ENCODE peak calls at places on chromosomes 16 and 17, in eight cellular contexts. B, Z, J, G, T, K, Y and M are unnamed samples.

GRCh38 chr16:69707920-69708683 is 18.3 kb downstream of the NQO1 start:
- DNase-seq in K (no peak), J (no peak), B (no peak), Y (no peak), G (no peak), Z (no peak), T (peak; percentile 13), M (no peak)

GRCh38 chr16:3131755-3132377 is 3.0 kb upstream of the ZNF213 start:
- DNase-seq in Z (peak; percentile 29), K (no peak), Y (peak; percentile 57), T (peak; percentile 90), J (peak; percentile 60), B (no peak), G (no peak), M (peak; percentile 35)

GRCh38 chr17:12402963-12403622 is 262.6 kb upstream of the MYOCD start:
- DNase-seq in G (peak; percentile 84), K (no peak), J (no peak), B (no peak), T (no peak), Y (no peak), Z (no peak), M (no peak)

GRCh38 chr16:2512920-2513404 is 790 bp upstream of the ATP6V0C start:
- DNase-seq in J (peak; percentile 64), G (no peak), K (no peak), Z (no peak), T (peak; percentile 80), B (peak; percentile 86), Y (no peak), M (no peak)

GRCh38 chr16:80107900-80108299 is 432.9 kb upstream of the DYNLRB2 start:
- DNase-seq in J (no peak), Y (no peak), Z (no peak), B (no peak), K (no peak), G (no peak), T (no peak), M (no peak)

GRCh38 chr17:79995691-79996090 is 40.0 kb downstream of the TBC1D16 start:
- DNase-seq in G (no peak), T (no peak), Z (no peak), B (no peak), K (no peak), Y (no peak), J (no peak), M (no peak)

GRCh38 chr17:265726-266125 is 84.3 kb upstream of the DOC2B start:
- DNase-seq in J (peak; percentile 87), T (no peak), Y (no peak), G (no peak), K (no peak), B (peak; percentile 50), Z (no peak), M (no peak)

GRCh38 chr17:81959362-81960129 is 1.4 kb downstream of the NOTUM start:
- DNase-seq in Y (peak; percentile 54), J (peak; percentile 90), Z (peak; percentile 84), K (peak; percentile 81), G (no peak), B (peak; percentile 95), T (peak; percentile 90), M (peak; percentile 92)

GRCh38 chr17:41338961-41339485 is 11.6 kb downstream of the KRT33A start:
- DNase-seq in B (no peak), J (no peak), K (no peak), G (no peak), T (no peak), Y (no peak), Z (peak; percentile 91), M (peak; percentile 84)

GRCh38 chr17:48497103-48497502 is 33.7 kb downstream of the HOXB1 start:
- DNase-seq in J (no peak), T (no peak), Z (no peak), G (no peak), B (no peak), Y (no peak), K (no peak), M (no peak)

GRCh38 chr17:45227631-45228120 is 6.0 kb downstream of the FMNL1 start:
- DNase-seq in G (no peak), T (no peak), K (no peak), Z (no peak), B (peak; percentile 80), J (peak; percentile 45), Y (no peak), M (no peak)

GRCh38 chr17:61040666-61041065 is 359.0 kb upstream of the TBX2 start:
- DNase-seq in B (no peak), Y (no peak), T (no peak), G (no peak), K (no peak), J (no peak), Z (no peak), M (no peak)

GRCh38 chr16:66521951-66522771 is 27.8 kb downstream of the TK2 start:
- DNase-seq in K (no peak), Z (peak; percentile 74), B (peak; percentile 93), T (peak; percentile 34), G (no peak), J (no peak), Y (peak; percentile 98), M (peak; percentile 30)

DNA sequence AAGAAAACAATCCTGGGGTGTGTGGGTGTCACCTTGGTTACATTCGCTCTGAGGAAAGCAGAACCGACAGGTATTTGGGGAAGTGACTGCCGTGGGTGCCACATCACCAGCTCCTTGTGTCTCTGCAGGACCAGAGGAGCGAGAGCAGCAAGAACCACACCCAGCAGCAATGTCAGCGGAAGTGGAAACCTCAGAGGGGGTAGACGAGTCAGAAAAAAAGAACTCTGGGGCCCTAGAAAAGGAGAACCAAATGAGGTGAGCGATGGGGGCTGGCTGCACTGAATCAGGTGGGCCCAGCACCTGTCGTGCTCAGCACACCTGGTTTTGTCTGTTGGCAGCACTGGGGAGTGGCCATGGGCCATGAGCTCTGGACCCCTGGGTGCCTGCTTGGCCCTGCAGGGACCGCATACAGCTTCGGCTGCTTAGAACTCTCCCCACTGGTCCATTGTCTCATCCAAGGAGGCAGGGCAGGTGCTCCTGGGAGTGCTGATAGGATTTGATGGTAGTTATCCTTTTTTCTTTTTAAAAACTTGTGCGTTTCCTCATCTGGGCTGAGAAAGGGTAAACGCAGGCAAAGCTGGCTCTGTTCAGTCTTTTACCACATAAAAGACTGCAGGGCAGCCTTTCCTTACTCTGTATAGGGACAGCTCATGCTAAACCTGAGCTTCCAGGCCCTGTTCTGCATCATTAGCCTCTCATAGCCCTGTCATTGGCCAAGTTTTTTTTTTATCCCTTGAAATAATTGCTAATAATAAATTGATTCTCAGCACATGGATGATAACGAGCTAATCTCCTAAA is 29.4 kb downstream of the HMOX2 start:
- DNase-seq in G (no peak), B (peak; percentile 94), Z (peak; percentile 90), T (no peak), K (no peak), J (peak; percentile 72), Y (no peak), M (peak; percentile 95)
- H3K4me3 ChIP-seq in G (no peak overlapping the region), B (no peak overlapping the region), Z (peak overlapping the region; percentile 74), T (no peak overlapping the region), K (no peak overlapping the region), J (no peak overlapping the region), Y (no peak overlapping the region), M (peak overlapping the region; percentile 55)

DNA sequence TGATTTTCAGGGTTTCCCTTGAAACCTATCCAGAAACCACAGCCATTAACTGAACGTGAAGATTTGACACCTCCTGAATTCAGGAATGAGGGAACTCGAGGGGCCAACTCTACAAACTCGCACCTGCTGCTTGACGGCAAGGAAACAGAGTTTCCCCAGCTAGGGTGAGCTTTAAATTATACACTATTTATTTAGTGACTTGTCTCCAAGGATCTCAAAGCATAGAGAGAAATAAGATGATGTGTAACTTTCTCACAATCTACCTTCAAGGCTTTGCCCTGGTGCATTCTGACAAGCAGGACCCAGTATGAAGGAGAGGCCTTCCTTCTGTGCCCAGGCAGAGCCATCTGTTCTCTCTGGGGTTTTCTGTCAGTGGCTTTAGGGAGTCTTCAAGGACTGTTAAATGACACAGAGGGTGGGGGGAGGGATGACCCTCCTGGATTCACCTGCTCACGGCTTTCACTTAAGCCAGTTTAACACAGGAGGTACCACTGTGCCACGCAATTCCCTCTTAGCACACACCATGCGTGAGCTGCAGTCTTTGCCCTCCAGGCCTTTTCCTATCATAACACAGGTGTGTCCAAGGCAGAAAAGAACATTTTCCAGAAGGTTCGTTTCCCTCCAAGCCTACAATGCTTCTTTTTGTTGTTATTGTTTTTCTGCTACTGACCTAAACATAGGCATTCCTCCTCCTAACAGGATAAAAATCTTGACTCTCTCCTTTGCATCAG is 1.3 kb downstream of the ZFHX3 start:
- DNase-seq in G (no peak), Z (no peak), J (no peak), Y (no peak), T (no peak), K (no peak), B (no peak), M (no peak)
- H3K27ac ChIP-seq in G (no peak overlapping the region), Z (no peak overlapping the region), J (peak overlapping the region; percentile 28), Y (no peak overlapping the region), T (no peak overlapping the region), K (peak overlapping the region; percentile 93), B (no peak overlapping the region), M (no peak overlapping the region)

GRCh38 chr16:10641555-10641952 is 53.2 kb downstream of the TEKT5 start:
- DNase-seq in G (no peak), T (no peak), Y (no peak), Z (no peak), K (no peak), J (no peak), B (no peak), M (no peak)

GRCh38 chr16:10640934-10641333 is 53.8 kb downstream of the TEKT5 start:
- DNase-seq in Z (no peak), Y (no peak), B (no peak), J (no peak), K (no peak), G (no peak), T (no peak), M (no peak)

GRCh38 chr16:10642964-10643363 is 51.8 kb downstream of the TEKT5 start:
- DNase-seq in G (no peak), Y (no peak), T (no peak), B (no peak), Z (no peak), K (no peak), J (no peak), M (no peak)

GRCh38 chr16:10644092-10644491 is 50.6 kb downstream of the TEKT5 start:
- DNase-seq in K (no peak), J (no peak), T (no peak), B (no peak), G (no peak), Z (no peak), Y (no peak), M (no peak)

GRCh38 chr16:10641953-10642949 is 52.5 kb downstream of the TEKT5 start:
- DNase-seq in K (no peak), J (no peak), T (peak; percentile 85), G (no peak), B (no peak), Z (no peak), Y (no peak), M (no peak)
- H3K4me3 ChIP-seq in K (no peak overlapping the region), J (no peak overlapping the region), T (no peak overlapping the region), G (no peak overlapping the region), B (no peak overlapping the region), Z (no peak overlapping the region), Y (no peak overlapping the region), M (no peak overlapping the region)

DNA sequence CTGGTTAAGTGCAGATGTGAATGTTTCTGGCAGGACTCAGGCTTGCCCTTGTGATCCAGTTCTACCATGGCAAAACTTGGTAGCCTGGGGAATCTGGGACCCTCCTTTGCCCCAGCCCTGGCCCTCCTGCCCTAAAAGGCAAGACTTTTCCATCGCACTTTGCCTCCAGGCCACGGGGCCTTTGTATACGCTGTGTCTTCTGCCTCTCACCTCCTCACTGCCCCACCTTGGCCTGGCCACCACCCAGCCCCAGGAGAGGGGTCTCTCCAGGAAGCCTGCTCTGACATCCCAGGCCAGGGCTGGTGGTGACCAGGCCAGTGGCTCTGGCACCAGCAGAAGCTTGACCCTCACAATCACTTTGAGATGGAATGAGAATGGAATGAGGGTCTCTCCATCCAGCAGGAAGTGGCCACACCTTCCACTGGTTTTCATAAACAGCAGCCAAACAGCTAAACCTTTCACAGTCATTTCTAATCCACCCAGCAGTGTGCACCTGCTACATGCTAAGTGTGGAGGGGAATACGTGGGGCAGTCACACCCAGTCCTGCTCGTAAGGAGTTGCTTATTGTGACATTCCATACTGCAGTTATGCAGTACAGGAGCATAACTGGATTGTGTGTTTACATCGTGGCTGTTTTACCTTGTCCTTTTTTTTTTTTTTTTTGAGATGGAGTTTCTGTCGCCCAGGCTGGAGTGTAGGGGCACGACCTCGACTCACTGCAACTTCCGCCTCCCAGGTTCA is 1.6 kb upstream of the MRPL38 start:
- DNase-seq in Z (no peak), B (no peak), Y (no peak), T (no peak), J (no peak), K (no peak), G (no peak), M (no peak)
- H3K27ac ChIP-seq in Z (no peak overlapping the region), B (no peak overlapping the region), Y (peak overlapping the region; percentile 78), T (no peak overlapping the region), J (no peak overlapping the region), K (no peak overlapping the region), G (no peak overlapping the region), M (no peak overlapping the region)